ENCODE peak calls at places on chromosomes 2 and 18, in eight cellular contexts. T, R, H, L, W, V, I and P are unnamed samples.
A peak's percentile ranks its signal among the peaks of the same experiment; 100 is the strongest.

GRCh38 chr2:234178309-234179030 is 128.0 kb downstream of the SPP2 start:
- DNase-seq in T (no peak), R (no peak), H (no peak), L (peak; percentile 77), W (no peak), V (no peak), I (peak; percentile 47), P (no peak)

GRCh38 chr18:26386002-26386401 is 159.8 kb downstream of the TAF4B start:
- DNase-seq in T (no peak), R (no peak), H (no peak), L (peak; percentile 53), W (no peak), V (peak; percentile 65), I (peak; percentile 84), P (no peak)

GRCh38 chr2:67876176-67876575 is 186.6 kb downstream of the C1D start:
- DNase-seq in T (no peak), R (no peak), H (no peak), L (no peak), W (no peak), V (no peak), I (peak; percentile 70), P (no peak)

GRCh38 chr2:41598161-41598894 is 449.5 kb upstream of the PKDCC start:
- DNase-seq in T (no peak), R (no peak), H (no peak), L (no peak), W (no peak), V (no peak), I (peak; percentile 31), P (no peak)

GRCh38 chr2:44455877-44456276 is 94.1 kb downstream of the CAMKMT start:
- DNase-seq in T (no peak), R (no peak), H (no peak), L (no peak), W (no peak), V (no peak), I (no peak), P (no peak)

GRCh38 chr2:199384043-199384442 is 73.7 kb downstream of the SATB2 start:
- DNase-seq in T (no peak), R (no peak), H (no peak), L (no peak), W (no peak), V (no peak), I (no peak), P (no peak)

GRCh38 chr2:28546242-28546641 is 50.4 kb downstream of the PLB1 start:
- DNase-seq in T (no peak), R (no peak), H (no peak), L (no peak), W (no peak), V (no peak), I (no peak), P (no peak)

GRCh38 chr18:64165906-64166305 is 17.0 kb upstream of the LINC00305 start:
- DNase-seq in T (no peak), R (no peak), H (no peak), L (no peak), W (no peak), V (no peak), I (peak; percentile 73), P (no peak)

GRCh38 chr2:181163139-181163538 is 182.7 kb downstream of the UBE2E3 start:
- DNase-seq in T (no peak), R (no peak), H (no peak), L (no peak), W (no peak), V (no peak), I (no peak), P (no peak)

GRCh38 chr2:45745231-45745630 is 93.8 kb downstream of the PRKCE start:
- DNase-seq in T (no peak), R (no peak), H (no peak), L (no peak), W (no peak), V (no peak), I (peak; percentile 73), P (no peak)

GRCh38 chr18:77133051-77133919 is 702 bp upstream of the MBP start:
- DNase-seq in T (peak; percentile 26), R (peak; percentile 66), H (peak; percentile 49), L (no peak), W (no peak), V (no peak), I (no peak), P (no peak)

GRCh38 chr2:120571015-120571728 is 164.5 kb upstream of the GLI2 start:
- DNase-seq in T (no peak), R (no peak), H (no peak), L (no peak), W (no peak), V (no peak), I (no peak), P (no peak)

GRCh38 chr2:120568089-120568974 is 167.3 kb upstream of the GLI2 start:
- DNase-seq in T (no peak), R (no peak), H (no peak), L (no peak), W (no peak), V (no peak), I (no peak), P (no peak)

GRCh38 chr2:120568975-120569268 is 166.7 kb upstream of the GLI2 start:
- DNase-seq in T (no peak), R (no peak), H (no peak), L (no peak), W (no peak), V (no peak), I (no peak), P (no peak)

GRCh38 chr2:120570546-120570945 is 165.1 kb upstream of the GLI2 start:
- DNase-seq in T (no peak), R (no peak), H (no peak), L (no peak), W (no peak), V (no peak), I (no peak), P (no peak)

DNA sequence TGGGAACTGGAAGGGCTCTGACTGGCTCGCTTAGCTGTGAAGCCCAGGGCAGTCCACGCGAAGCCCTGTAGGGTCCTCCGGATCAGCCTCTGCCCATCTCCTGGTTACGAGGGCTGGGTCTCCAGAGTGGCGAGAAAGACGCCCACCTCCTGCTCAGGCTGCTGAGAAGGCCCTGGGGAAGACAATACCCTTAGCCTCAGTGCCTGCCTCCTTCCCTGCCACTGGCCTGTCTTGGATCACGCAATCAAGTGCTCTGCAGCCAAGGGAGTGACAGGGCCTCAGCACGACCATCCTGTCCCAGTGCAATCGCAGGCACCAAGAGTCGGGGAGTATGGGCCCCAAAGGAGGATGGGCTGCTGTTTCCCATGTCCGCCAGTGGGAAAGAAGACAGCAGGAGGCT is 165.7 kb upstream of the GLI2 start:
- DNase-seq in T (no peak), R (no peak), H (no peak), L (no peak), W (no peak), V (no peak), I (no peak), P (no peak)
- H3K4me1 ChIP-seq in T (no peaks in the 10 kb centered on the region), R (no peaks in the 10 kb centered on the region), H (peaks cover 2% of the 10 kb centered on the region), L (peaks cover under 1% of the 10 kb centered on the region), W (no peaks in the 10 kb centered on the region), V (peaks cover 38% of the 10 kb centered on the region), I (no peaks in the 10 kb centered on the region), P (no peaks in the 10 kb centered on the region)

GRCh38 chr2:68888038-68888704 is 17.0 kb upstream of the BMP10 start:
- DNase-seq in T (no peak), R (no peak), H (no peak), L (no peak), W (no peak), V (peak; percentile 47), I (no peak), P (no peak)
- H3K4me1 ChIP-seq in T (no peaks in the 10 kb centered on the region), R (no peaks in the 10 kb centered on the region), H (peaks cover 8% of the 10 kb centered on the region), L (no peaks in the 10 kb centered on the region), W (no peaks in the 10 kb centered on the region), V (peaks cover 28% of the 10 kb centered on the region), I (no peaks in the 10 kb centered on the region), P (no peaks in the 10 kb centered on the region)

DNA sequence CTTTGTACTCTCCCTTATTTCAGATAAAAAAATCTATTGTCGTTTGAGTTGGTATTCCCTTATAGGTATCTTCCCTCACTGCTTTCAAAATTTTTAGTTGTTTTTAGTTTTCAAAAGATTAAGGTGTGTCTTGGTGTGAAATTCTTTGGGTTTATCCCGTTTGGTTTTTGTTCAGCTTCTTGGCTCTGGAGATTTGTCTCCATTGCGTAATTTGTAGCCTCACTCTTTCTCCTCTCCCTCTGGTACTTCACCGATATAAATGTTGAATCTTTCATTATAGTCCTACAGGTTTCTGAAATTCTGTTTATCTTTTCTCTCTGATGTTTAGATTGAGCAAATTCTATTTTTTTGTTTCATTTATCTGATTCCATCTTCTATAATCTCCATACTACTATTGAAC is 113.8 kb upstream of the HS6ST1 start:
- DNase-seq in T (no peak), R (no peak), H (no peak), L (no peak), W (no peak), V (no peak), I (no peak), P (no peak)
- H3K4me1 ChIP-seq in T (no peaks in the 10 kb centered on the region), R (no peaks in the 10 kb centered on the region), H (no peaks in the 10 kb centered on the region), L (no peaks in the 10 kb centered on the region), W (no peaks in the 10 kb centered on the region), V (no peaks in the 10 kb centered on the region), I (no peaks in the 10 kb centered on the region), P (no peaks in the 10 kb centered on the region)

GRCh38 chr2:238244151-238244550 is 4.3 kb upstream of the HES6 start:
- DNase-seq in T (no peak), R (no peak), H (no peak), L (no peak), W (no peak), V (no peak), I (no peak), P (no peak)

GRCh38 chr2:238247841-238248440 is 8.1 kb upstream of the HES6 start:
- DNase-seq in T (no peak), R (peak; percentile 37), H (no peak), L (no peak), W (no peak), V (no peak), I (no peak), P (no peak)

GRCh38 chr2:238250896-238251295 is 11.1 kb upstream of the HES6 start:
- DNase-seq in T (no peak), R (peak; percentile 17), H (no peak), L (no peak), W (no peak), V (no peak), I (no peak), P (no peak)

GRCh38 chr2:238243496-238244076 is 3.7 kb upstream of the HES6 start:
- DNase-seq in T (no peak), R (no peak), H (no peak), L (no peak), W (peak; percentile 33), V (no peak), I (no peak), P (no peak)

DNA sequence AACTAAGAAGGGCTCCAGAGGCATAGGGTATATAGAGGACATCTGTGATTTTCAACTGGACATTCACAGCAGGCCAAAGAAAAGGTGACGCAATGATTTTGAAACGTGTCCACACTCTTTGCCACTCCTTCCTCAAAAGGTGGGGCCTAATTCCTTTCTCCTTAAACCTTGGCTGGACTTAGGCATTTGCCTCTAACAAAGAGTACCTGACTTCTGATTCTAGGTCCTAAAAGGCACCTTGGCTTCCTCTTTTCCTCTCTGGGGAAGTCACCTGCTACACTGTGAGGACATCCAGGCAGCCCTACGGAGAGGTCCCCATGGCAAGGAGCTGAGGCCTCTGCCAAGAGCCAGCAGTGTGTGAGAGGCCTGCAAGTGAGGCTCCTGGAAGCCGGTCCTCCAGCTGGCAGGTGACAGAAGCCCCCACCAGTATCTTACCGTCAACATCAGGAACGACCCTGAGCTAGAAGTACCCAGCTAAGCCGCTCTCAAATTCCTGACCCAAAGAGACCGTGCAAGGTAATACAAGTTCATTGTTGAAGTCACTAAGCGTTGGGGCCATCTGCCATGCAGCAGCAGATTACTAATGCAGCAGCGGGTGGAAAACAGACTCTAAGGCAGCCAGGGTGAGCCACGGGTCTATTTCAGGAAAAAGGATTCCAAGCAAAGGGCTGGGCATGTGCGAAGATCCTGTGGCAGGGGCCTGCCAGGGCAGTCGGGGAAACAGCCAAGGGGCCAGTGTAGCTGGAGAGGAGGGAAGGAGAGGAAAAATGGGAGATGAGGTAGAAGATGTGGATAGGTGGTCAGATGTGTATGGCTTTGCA is 7.4 kb upstream of the HES6 start:
- DNase-seq in T (no peak), R (peak; percentile 6), H (peak; percentile 56), L (no peak), W (no peak), V (no peak), I (peak; percentile 9), P (no peak)
- H3K4me1 ChIP-seq in T (no peaks in the 10 kb centered on the region), R (no peaks in the 10 kb centered on the region), H (peaks cover 5% of the 10 kb centered on the region), L (no peaks in the 10 kb centered on the region), W (no peaks in the 10 kb centered on the region), V (peaks cover 21% of the 10 kb centered on the region), I (no peaks in the 10 kb centered on the region), P (no peaks in the 10 kb centered on the region)